ENCODE peak calls at places on chromosomes 1 and 21, in four cellular contexts. G is NCI-H1105 treated with DMSO at 0.1 percent for 48 hours; E is stimulated activated naive B cell treated with anti-CD40 and anti-IgM and Interleukin-4, amounts not matched to agents 10 μg/mL and 1 μg/mL and 100 μg/mL, for 72 hours; W is brain microvascular endothelial cell. T is an unnamed sample.

GRCh38 chr21:38498057-38498833 is at the start of gene ERG:
- DNase-seq in G (no peak), E (no peak), W (no peak), T (no peak)

GRCh38 chr1:2981981-2982614 is 39.2 kb upstream of the ACTRT2 start:
- DNase-seq in W (no peak), E (no peak), G (no peak), T (no peak)

GRCh38 chr1:177274687-177275211 is 104.0 kb downstream of the BRINP2 start:
- DNase-seq in E (no peak), G (peak), W (peak), T (peak)

GRCh38 chr1:247332215-247332900 is 691 bp upstream of the ZNF496 start:
- DNase-seq in W (no peak), G (peak), E (peak), T (no peak)

GRCh38 chr21:36909423-36909822 is 57.0 kb downstream of the HLCS start:
- DNase-seq in E (no peak), G (no peak), W (no peak), T (no peak)

GRCh38 chr1:162678439-162678838 is 46.2 kb downstream of the DDR2 start:
- DNase-seq in G (no peak), E (no peak), W (peak), T (no peak)

GRCh38 chr1:15916417-15916816 is 59.5 kb downstream of the ZBTB17 start:
- DNase-seq in G (no peak), W (peak), E (no peak), T (no peak)

GRCh38 chr1:24705260-24706073 is 39.8 kb upstream of the CLIC4 start:
- DNase-seq in W (peak), E (peak), G (peak), T (no peak)

GRCh38 chr1:30615076-30615795 is 108.1 kb downstream of the MATN1 start:
- DNase-seq in E (no peak), W (no peak), G (no peak), T (no peak)